ENCODE peak calls at places on chromosomes 11 and 22, in eight cellular contexts. One of them, this sample, is unnamed.

GRCh38 chr11:32451808-32452207 is 16.5 kb upstream of the WT1 start:
- DNase-seq in sigmoid colon: no peak
- DNase-seq in PC-3: no peak
- DNase-seq in Panc1: no peak
- DNase-seq in SJSA1: no peak
- DNase-seq in substantia nigra: no peak
- DNase-seq in foreskin melanocyte: peak
- DNase-seq in CD4-positive, alpha-beta T cell: no peak
- DNase-seq in this sample: no peak

GRCh38 chr11:61162092-61162935 is 1.1 kb upstream of the VPS37C start:
- DNase-seq in sigmoid colon: peak
- DNase-seq in PC-3: peak
- DNase-seq in Panc1: no peak
- DNase-seq in SJSA1: no peak
- DNase-seq in substantia nigra: no peak
- DNase-seq in foreskin melanocyte: peak
- DNase-seq in CD4-positive, alpha-beta T cell: no peak
- DNase-seq in this sample: no peak

GRCh38 chr22:46707827-46708570 is 30.1 kb downstream of the CERK start:
- DNase-seq in sigmoid colon: no peak
- DNase-seq in PC-3: no peak
- DNase-seq in Panc1: no peak
- DNase-seq in SJSA1: no peak
- DNase-seq in substantia nigra: no peak
- DNase-seq in foreskin melanocyte: no peak
- DNase-seq in CD4-positive, alpha-beta T cell: no peak
- DNase-seq in this sample: no peak

GRCh38 chr11:106305458-106305857 is 228.0 kb downstream of the AASDHPPT start:
- DNase-seq in sigmoid colon: no peak
- DNase-seq in PC-3: peak
- DNase-seq in Panc1: no peak
- DNase-seq in SJSA1: no peak
- DNase-seq in substantia nigra: no peak
- DNase-seq in foreskin melanocyte: no peak
- DNase-seq in CD4-positive, alpha-beta T cell: no peak
- DNase-seq in this sample: no peak

GRCh38 chr11:68099474-68100405 is 21.4 kb downstream of the CHKA start:
- DNase-seq in sigmoid colon: no peak
- DNase-seq in PC-3: peak
- DNase-seq in Panc1: no peak
- DNase-seq in SJSA1: no peak
- DNase-seq in substantia nigra: no peak
- DNase-seq in foreskin melanocyte: peak
- DNase-seq in CD4-positive, alpha-beta T cell: no peak
- DNase-seq in this sample: no peak

GRCh38 chr22:22839570-22840314 is 47.9 kb upstream of the IGLL5 start:
- DNase-seq in sigmoid colon: no peak
- DNase-seq in PC-3: no peak
- DNase-seq in Panc1: no peak
- DNase-seq in SJSA1: no peak
- DNase-seq in substantia nigra: no peak
- DNase-seq in foreskin melanocyte: no peak
- DNase-seq in CD4-positive, alpha-beta T cell: no peak
- DNase-seq in this sample: no peak

GRCh38 chr11:2096001-2096918 is 42.9 kb downstream of the IGF2 start:
- DNase-seq in sigmoid colon: peak
- DNase-seq in PC-3: no peak
- DNase-seq in Panc1: no peak
- DNase-seq in SJSA1: peak
- DNase-seq in substantia nigra: no peak
- DNase-seq in foreskin melanocyte: no peak
- DNase-seq in CD4-positive, alpha-beta T cell: no peak
- DNase-seq in this sample: no peak

GRCh38 chr11:44416776-44417175 is 106.8 kb upstream of the ALX4 start:
- DNase-seq in sigmoid colon: no peak
- DNase-seq in PC-3: peak
- DNase-seq in Panc1: no peak
- DNase-seq in SJSA1: peak
- DNase-seq in substantia nigra: no peak
- DNase-seq in foreskin melanocyte: no peak
- DNase-seq in CD4-positive, alpha-beta T cell: no peak
- DNase-seq in this sample: no peak

GRCh38 chr22:49193348-49193747 is 634.3 kb downstream of the BRD1 start:
- DNase-seq in sigmoid colon: no peak
- DNase-seq in PC-3: no peak
- DNase-seq in Panc1: no peak
- DNase-seq in SJSA1: no peak
- DNase-seq in substantia nigra: no peak
- DNase-seq in foreskin melanocyte: no peak
- DNase-seq in CD4-positive, alpha-beta T cell: no peak
- DNase-seq in this sample: no peak

GRCh38 chr11:119942021-119942420 is 195.9 kb downstream of the TRIM29 start:
- DNase-seq in sigmoid colon: no peak
- DNase-seq in PC-3: no peak
- DNase-seq in Panc1: no peak
- DNase-seq in SJSA1: no peak
- DNase-seq in substantia nigra: no peak
- DNase-seq in foreskin melanocyte: no peak
- DNase-seq in CD4-positive, alpha-beta T cell: no peak
- DNase-seq in this sample: no peak

GRCh38 chr11:62242021-62242420 is at the start of gene SCGB1D2:
- DNase-seq in sigmoid colon: no peak
- DNase-seq in PC-3: peak
- DNase-seq in Panc1: peak
- DNase-seq in SJSA1: no peak
- DNase-seq in substantia nigra: no peak
- DNase-seq in foreskin melanocyte: no peak
- DNase-seq in CD4-positive, alpha-beta T cell: no peak
- DNase-seq in this sample: no peak

GRCh38 chr22:47225931-47226633 is 463.6 kb downstream of the TBC1D22A start:
- DNase-seq in sigmoid colon: peak
- DNase-seq in PC-3: no peak
- DNase-seq in Panc1: no peak
- DNase-seq in SJSA1: no peak
- DNase-seq in substantia nigra: no peak
- DNase-seq in foreskin melanocyte: no peak
- DNase-seq in CD4-positive, alpha-beta T cell: no peak
- DNase-seq in this sample: no peak

GRCh38 chr11:2275334-2276279 is 5.2 kb upstream of the ASCL2 start:
- DNase-seq in sigmoid colon: peak
- DNase-seq in PC-3: no peak
- DNase-seq in Panc1: no peak
- DNase-seq in SJSA1: peak
- DNase-seq in substantia nigra: no peak
- DNase-seq in foreskin melanocyte: no peak
- DNase-seq in CD4-positive, alpha-beta T cell: no peak
- DNase-seq in this sample: no peak

This sample was measured in germinal center.